ENCODE peak calls at places on chromosomes 12 and 14, in five cellular contexts. P, A, S, L and K are unnamed samples. For H3K4me1, the result is how much of the 10 kb centered on the place peaks cover.

GRCh38 chr14:103520657-103521437 is 1.8 kb downstream of the CKB start:
- DNase-seq in P (peak), A (peak), S (peak), L (peak), K (peak)

GRCh38 chr12:2876431-2877046 is 435 bp downstream of the FOXM1 start:
- DNase-seq in P (no peak), A (no peak), S (peak), L (no peak), K (no peak)

GRCh38 chr12:120092531-120093335 is 23.8 kb downstream of the RAB35 start:
- DNase-seq in P (no peak), A (peak), S (no peak), L (no peak), K (no peak)

GRCh38 chr14:95620659-95621059 is 65.6 kb upstream of the TCL1B start:
- DNase-seq in P (no peak), A (no peak), S (no peak), L (no peak), K (no peak)

GRCh38 chr14:76647699-76648298 is 113.5 kb upstream of the VASH1 start:
- DNase-seq in P (no peak), A (peak), S (peak), L (peak), K (no peak)

GRCh38 chr12:131916306-131917138 is 12.6 kb upstream of the PUS1 start:
- DNase-seq in P (no peak), A (no peak), S (no peak), L (no peak), K (peak)

GRCh38 chr14:54627718-54628345 is 60.9 kb downstream of the SAMD4A start:
- DNase-seq in P (no peak), A (no peak), S (no peak), L (no peak), K (no peak)

GRCh38 chr12:100481021-100481420 is 7.4 kb downstream of the NR1H4 start:
- DNase-seq in P (no peak), A (no peak), S (no peak), L (no peak), K (no peak)

GRCh38 chr12:114692558-114693531 is 8.9 kb upstream of the TBX3 start:
- DNase-seq in P (no peak), A (peak), S (no peak), L (peak), K (no peak)

GRCh38 chr12:120584343-120585149 is 3.3 kb upstream of the POP5 start:
- DNase-seq in P (peak), A (peak), S (peak), L (peak), K (peak)

GRCh38 chr14:72515779-72516770 is 377.8 kb downstream of the DPF3 start:
- DNase-seq in P (no peak), A (no peak), S (no peak), L (peak), K (no peak)

GRCh38 chr14:55535521-55536207 is 44.3 kb upstream of the KTN1 start:
- DNase-seq in P (no peak), A (no peak), S (no peak), L (no peak), K (no peak)

GRCh38 chr12:32753605-32754004 is 2.1 kb downstream of the YARS2 start:
- DNase-seq in P (no peak), A (no peak), S (no peak), L (no peak), K (no peak)

GRCh38 chr14:69615471-69616407 is 4.3 kb downstream of the SUSD6 start:
- DNase-seq in P (peak), A (no peak), S (no peak), L (no peak), K (no peak)

GRCh38 chr12:25719505-25719904 is 166.4 kb upstream of the LMNTD1 start:
- DNase-seq in P (no peak), A (no peak), S (no peak), L (no peak), K (no peak)

GRCh38 chr14:65168840-65169239 is 66.5 kb upstream of the MAX start:
- DNase-seq in P (no peak), A (no peak), S (no peak), L (no peak), K (no peak)

GRCh38 chr12:62772556-62772955 is 162.4 kb downstream of the PPM1H start:
- DNase-seq in P (no peak), A (no peak), S (no peak), L (no peak), K (no peak)

GRCh38 chr12:52079576-52080402 is at the start of gene SMIM41:
- DNase-seq in P (no peak), A (peak), S (no peak), L (no peak), K (no peak)

GRCh38 chr12:52081263-52081733 is 1.8 kb downstream of the SMIM41 start:
- DNase-seq in P (no peak), A (no peak), S (no peak), L (no peak), K (no peak)

GRCh38 chr12:52082668-52082987 is 3.1 kb downstream of the SMIM41 start:
- DNase-seq in P (no peak), A (no peak), S (no peak), L (no peak), K (no peak)

GRCh38 chr12:52082026-52082667 is 2.6 kb downstream of the SMIM41 start:
- DNase-seq in P (peak), A (peak), S (no peak), L (peak), K (no peak)

DNA sequence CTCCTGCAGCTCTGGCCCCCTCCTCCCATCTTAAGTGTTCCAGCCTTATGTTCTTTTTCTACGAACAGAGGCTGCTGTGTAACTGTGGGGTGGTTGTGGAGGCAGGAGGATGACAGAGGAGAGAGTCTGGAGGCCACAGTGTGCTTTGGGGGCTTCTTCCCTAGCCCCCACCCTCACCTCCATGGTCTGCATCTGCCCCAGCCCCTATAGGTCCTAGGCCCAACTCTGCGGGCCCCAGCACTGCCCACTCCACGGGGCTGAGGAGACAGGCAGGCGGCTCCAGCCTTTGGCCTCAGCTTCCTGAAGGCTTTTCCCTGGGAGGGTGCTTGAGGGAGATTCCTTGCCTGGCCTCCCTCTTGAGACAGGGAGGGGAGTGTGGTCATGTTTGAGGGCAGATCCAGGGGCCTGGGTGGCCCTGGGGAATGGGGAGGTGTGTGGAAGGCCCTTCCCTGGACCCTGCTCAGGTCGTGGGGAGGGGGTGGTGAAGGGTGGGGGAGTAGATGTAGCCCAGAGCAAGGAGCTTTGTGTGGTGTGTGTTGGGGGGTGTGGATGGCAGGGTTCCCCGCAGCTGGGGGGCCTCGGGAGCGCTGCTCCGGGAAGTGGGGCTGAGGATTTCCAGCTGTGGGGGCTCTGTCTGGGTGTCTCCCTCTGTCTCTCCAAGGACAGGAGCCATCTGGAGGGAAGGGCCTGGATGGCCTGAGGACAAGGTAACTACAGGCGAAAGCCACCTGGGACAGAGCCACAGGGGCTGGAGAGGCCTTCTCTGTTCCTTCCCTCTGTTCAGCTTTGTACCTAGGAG is 1.1 kb downstream of the SMIM41 start:
- DNase-seq in P (no peak), A (no peak), S (no peak), L (no peak), K (no peak)
- H3K4me1 ChIP-seq in P (under half), A (under half), S (under half), L (under half), K (under half)

GRCh38 chr12:49635656-49636055 is 12.3 kb downstream of the PRPF40B start:
- DNase-seq in P (no peak), A (peak), S (no peak), L (no peak), K (no peak)
- H3K27ac ChIP-seq in P (no peak), A (no peak), S (no peak), L (no peak), K (no peak)

GRCh38 chr14:51676549-51676948 is 24.8 kb downstream of the FRMD6 start:
- DNase-seq in P (no peak), A (no peak), S (no peak), L (no peak), K (no peak)
- H3K4me1 ChIP-seq in P (under half), A (under half), S (under half), L (under half), K (under half)

GRCh38 chr12:116202433-116202832 is 75.1 kb downstream of the MED13L start:
- DNase-seq in P (no peak), A (no peak), S (no peak), L (peak), K (no peak)
- H3K27ac ChIP-seq in P (peak), A (no peak), S (no peak), L (no peak), K (no peak)

GRCh38 chr12:109130297-109130696 is 13.9 kb downstream of the ACACB start:
- DNase-seq in P (no peak), A (no peak), S (no peak), L (no peak), K (no peak)
- H3K4me1 ChIP-seq in P (under half), A (under half), S (under half), L (under half), K (under half)

GRCh38 chr12:12450043-12450451 is 93.2 kb downstream of the BORCS5 start:
- DNase-seq in P (no peak), A (no peak), S (no peak), L (no peak), K (no peak)

GRCh38 chr12:12456637-12457036 is 99.8 kb downstream of the BORCS5 start:
- DNase-seq in P (no peak), A (no peak), S (no peak), L (no peak), K (no peak)

GRCh38 chr12:12449533-12450025 is 92.7 kb downstream of the BORCS5 start:
- DNase-seq in P (no peak), A (no peak), S (peak), L (no peak), K (peak)

GRCh38 chr12:12451063-12451462 is 94.2 kb downstream of the BORCS5 start:
- DNase-seq in P (no peak), A (no peak), S (no peak), L (no peak), K (no peak)

GRCh38 chr12:12452326-12452725 is 95.4 kb downstream of the BORCS5 start:
- DNase-seq in P (no peak), A (no peak), S (no peak), L (no peak), K (no peak)
- H3K27ac ChIP-seq in P (no peak), A (no peak), S (peak), L (no peak), K (no peak)

GRCh38 chr14:35299708-35300107 is 7.5 kb downstream of the PSMA6 start:
- DNase-seq in P (no peak), A (no peak), S (no peak), L (no peak), K (no peak)

GRCh38 chr14:35303149-35303548 is 11.0 kb downstream of the PSMA6 start:
- DNase-seq in P (no peak), A (no peak), S (no peak), L (no peak), K (no peak)

GRCh38 chr14:35300228-35300627 is 8.0 kb downstream of the PSMA6 start:
- DNase-seq in P (no peak), A (no peak), S (no peak), L (no peak), K (no peak)

GRCh38 chr14:35302211-35302528 is 10.0 kb downstream of the PSMA6 start:
- DNase-seq in P (no peak), A (no peak), S (no peak), L (no peak), K (no peak)

DNA sequence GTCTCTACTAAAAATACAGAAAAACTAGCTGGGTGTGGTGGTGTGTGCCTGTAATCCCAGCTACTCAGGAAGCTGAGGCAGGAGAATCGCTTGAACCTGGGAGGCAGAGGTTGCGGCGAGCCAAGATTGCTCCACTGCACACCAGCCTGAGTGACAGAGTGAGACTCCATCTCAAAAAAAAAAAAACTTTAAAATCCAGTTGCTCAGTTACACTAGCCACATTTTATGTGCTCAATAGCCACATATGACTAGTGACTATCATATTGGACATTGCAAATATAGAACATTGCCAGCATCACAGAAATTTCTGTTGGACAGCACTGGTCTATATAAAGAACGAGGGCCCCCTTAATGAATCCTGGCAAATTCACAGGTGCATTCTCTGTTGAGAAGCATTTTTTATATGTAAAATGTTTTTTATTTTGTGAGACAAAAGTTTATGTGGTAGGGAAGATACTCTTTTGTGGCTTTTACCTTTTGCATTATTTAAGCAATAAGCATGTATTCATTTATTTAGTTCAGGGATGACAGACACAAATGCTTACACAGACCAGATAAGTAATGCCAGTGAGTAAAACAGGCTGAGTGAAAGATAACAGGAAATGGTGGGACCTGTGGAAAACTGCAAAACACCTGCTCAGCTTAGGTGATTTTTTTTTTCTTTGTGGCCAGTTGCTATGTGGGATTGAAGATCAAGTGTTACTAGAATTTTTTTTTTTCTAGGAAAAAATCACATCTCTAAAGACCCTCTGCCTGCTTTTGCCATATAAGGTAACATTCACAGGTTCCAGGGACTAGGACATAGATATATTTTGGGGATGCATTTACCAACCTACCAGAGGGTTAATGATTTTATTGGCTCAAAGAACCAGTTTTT is 9.4 kb downstream of the PSMA6 start:
- DNase-seq in P (no peak), A (no peak), S (no peak), L (no peak), K (no peak)
- H3K4me1 ChIP-seq in P (under half), A (under half), S (under half), L (under half), K (half or more)

GRCh38 chr12:51082561-51083139 is 746 bp downstream of the CSRNP2 start:
- DNase-seq in P (no peak), A (peak), S (peak), L (peak), K (no peak)

GRCh38 chr12:51080136-51080535 is 3.3 kb downstream of the CSRNP2 start:
- DNase-seq in P (no peak), A (no peak), S (no peak), L (no peak), K (no peak)

GRCh38 chr12:51075390-51075789 is 8.0 kb downstream of the CSRNP2 start:
- DNase-seq in P (no peak), A (no peak), S (no peak), L (no peak), K (no peak)

GRCh38 chr12:51076235-51076930 is 7.0 kb downstream of the CSRNP2 start:
- DNase-seq in P (no peak), A (no peak), S (no peak), L (no peak), K (no peak)

DNA sequence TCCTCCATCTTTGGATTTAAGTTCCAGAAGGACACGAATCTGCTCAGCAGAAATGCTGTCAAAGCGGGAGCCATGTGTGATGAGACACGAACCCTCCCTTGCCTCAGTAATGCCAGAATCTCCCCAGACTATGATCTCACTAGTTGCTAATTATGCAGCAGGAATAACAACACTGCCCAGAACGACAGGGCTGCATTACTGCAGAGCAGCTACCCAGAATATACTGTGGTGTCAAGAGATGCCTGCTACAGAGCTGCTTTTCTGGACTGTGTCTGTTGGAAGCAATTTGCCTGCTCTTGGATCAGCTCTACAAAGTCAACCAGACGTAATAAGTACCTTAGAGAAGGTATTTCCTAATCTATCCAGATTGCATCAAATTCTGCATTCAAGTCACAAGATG is 5.5 kb downstream of the CSRNP2 start:
- DNase-seq in P (no peak), A (no peak), S (no peak), L (no peak), K (no peak)
- H3K27ac ChIP-seq in P (no peak), A (no peak), S (no peak), L (no peak), K (no peak)